ENCODE peak calls at places on chromosomes 1 and 21, in ten cellular contexts. One of them, this sample, is unnamed.

GRCh38 chr1:69569281-69569970 is 1.7 kb downstream of the LRRC7 start:
- DNase-seq in Panc1: no peak
- DNase-seq in testis: no peak
- DNase-seq in A673: no peak
- DNase-seq in HCT116: no peak
- DNase-seq in ascending aorta: no peak
- DNase-seq in CD8-positive, alpha-beta T cell: no peak
- DNase-seq in cardiac fibroblast: no peak
- DNase-seq in fibroblast of mammary gland: no peak
- DNase-seq in heart right ventricle: no peak
- DNase-seq in this sample: no peak

GRCh38 chr1:194366705-194367104 is 1180.3 kb upstream of the B3GALT2 start:
- DNase-seq in Panc1: no peak
- DNase-seq in testis: no peak
- DNase-seq in A673: no peak
- DNase-seq in HCT116: no peak
- DNase-seq in ascending aorta: no peak
- DNase-seq in CD8-positive, alpha-beta T cell: no peak
- DNase-seq in cardiac fibroblast: no peak
- DNase-seq in fibroblast of mammary gland: no peak
- DNase-seq in heart right ventricle: no peak
- DNase-seq in this sample: no peak

GRCh38 chr1:84617349-84617748 is 43.1 kb upstream of the CTBS start:
- DNase-seq in Panc1: no peak
- DNase-seq in testis: no peak
- DNase-seq in A673: no peak
- DNase-seq in HCT116: no peak
- DNase-seq in ascending aorta: no peak
- DNase-seq in CD8-positive, alpha-beta T cell: no peak
- DNase-seq in cardiac fibroblast: no peak
- DNase-seq in fibroblast of mammary gland: no peak
- DNase-seq in heart right ventricle: no peak
- DNase-seq in this sample: no peak

GRCh38 chr1:40703316-40703715 is 11.8 kb downstream of the NFYC start:
- DNase-seq in Panc1: no peak
- DNase-seq in testis: no peak
- DNase-seq in A673: no peak
- DNase-seq in HCT116: no peak
- DNase-seq in ascending aorta: no peak
- DNase-seq in CD8-positive, alpha-beta T cell: no peak
- DNase-seq in cardiac fibroblast: peak; percentile 83
- DNase-seq in fibroblast of mammary gland: peak; percentile 93
- DNase-seq in heart right ventricle: no peak
- DNase-seq in this sample: peak; percentile 80

GRCh38 chr21:45053561-45053960 is 20.8 kb upstream of the ADARB1 start:
- DNase-seq in Panc1: no peak
- DNase-seq in testis: no peak
- DNase-seq in A673: no peak
- DNase-seq in HCT116: no peak
- DNase-seq in ascending aorta: no peak
- DNase-seq in CD8-positive, alpha-beta T cell: no peak
- DNase-seq in cardiac fibroblast: no peak
- DNase-seq in fibroblast of mammary gland: no peak
- DNase-seq in heart right ventricle: no peak
- DNase-seq in this sample: no peak

GRCh38 chr1:243253927-243254232 is 1.2 kb downstream of the CEP170 start:
- DNase-seq in Panc1: no peak
- DNase-seq in testis: no peak
- DNase-seq in A673: peak; percentile 1
- DNase-seq in HCT116: no peak
- DNase-seq in ascending aorta: no peak
- DNase-seq in CD8-positive, alpha-beta T cell: no peak
- DNase-seq in cardiac fibroblast: no peak
- DNase-seq in fibroblast of mammary gland: no peak
- DNase-seq in heart right ventricle: no peak
- DNase-seq in this sample: no peak

GRCh38 chr1:29284286-29284960 is 48.1 kb downstream of the PTPRU start:
- DNase-seq in Panc1: no peak
- DNase-seq in testis: no peak
- DNase-seq in A673: no peak
- DNase-seq in HCT116: no peak
- DNase-seq in ascending aorta: no peak
- DNase-seq in CD8-positive, alpha-beta T cell: no peak
- DNase-seq in cardiac fibroblast: no peak
- DNase-seq in fibroblast of mammary gland: no peak
- DNase-seq in heart right ventricle: no peak
- DNase-seq in this sample: no peak

GRCh38 chr1:44688760-44689446 is 14.4 kb downstream of the ARMH1 start:
- DNase-seq in Panc1: no peak
- DNase-seq in testis: peak; percentile 21
- DNase-seq in A673: no peak
- DNase-seq in HCT116: no peak
- DNase-seq in ascending aorta: no peak
- DNase-seq in CD8-positive, alpha-beta T cell: no peak
- DNase-seq in cardiac fibroblast: no peak
- DNase-seq in fibroblast of mammary gland: no peak
- DNase-seq in heart right ventricle: no peak
- DNase-seq in this sample: no peak

GRCh38 chr1:6443339-6444115 is 19.0 kb downstream of the ESPN start:
- DNase-seq in Panc1: no peak
- DNase-seq in testis: no peak
- DNase-seq in A673: no peak
- DNase-seq in HCT116: no peak
- DNase-seq in ascending aorta: no peak
- DNase-seq in CD8-positive, alpha-beta T cell: no peak
- DNase-seq in cardiac fibroblast: no peak
- DNase-seq in fibroblast of mammary gland: no peak
- DNase-seq in heart right ventricle: no peak
- DNase-seq in this sample: no peak

GRCh38 chr1:19596719-19597462 is 47.2 kb upstream of the NBL1 start:
- DNase-seq in Panc1: peak; percentile 94
- DNase-seq in testis: peak; percentile 99
- DNase-seq in A673: peak; percentile 97
- DNase-seq in HCT116: peak; percentile 96
- DNase-seq in ascending aorta: peak; percentile 99
- DNase-seq in CD8-positive, alpha-beta T cell: peak; percentile 97
- DNase-seq in cardiac fibroblast: peak; percentile 99
- DNase-seq in fibroblast of mammary gland: peak; percentile 97
- DNase-seq in heart right ventricle: peak; percentile 98
- DNase-seq in this sample: peak; percentile 96

GRCh38 chr1:4621646-4622045 is 32.8 kb upstream of the AJAP1 start:
- DNase-seq in Panc1: no peak
- DNase-seq in testis: no peak
- DNase-seq in A673: no peak
- DNase-seq in HCT116: no peak
- DNase-seq in ascending aorta: no peak
- DNase-seq in CD8-positive, alpha-beta T cell: no peak
- DNase-seq in cardiac fibroblast: no peak
- DNase-seq in fibroblast of mammary gland: no peak
- DNase-seq in heart right ventricle: no peak
- DNase-seq in this sample: no peak

GRCh38 chr21:41428847-41429246 is 2.8 kb downstream of the MX1 start:
- DNase-seq in Panc1: no peak
- DNase-seq in testis: peak; percentile 2
- DNase-seq in A673: no peak
- DNase-seq in HCT116: no peak
- DNase-seq in ascending aorta: no peak
- DNase-seq in CD8-positive, alpha-beta T cell: peak; percentile 27
- DNase-seq in cardiac fibroblast: no peak
- DNase-seq in fibroblast of mammary gland: no peak
- DNase-seq in heart right ventricle: no peak
- DNase-seq in this sample: no peak
- H3K4me3 ChIP-seq in Panc1: no peak overlapping the region
- H3K4me3 ChIP-seq in testis: no peak overlapping the region
- H3K4me3 ChIP-seq in A673: no peak overlapping the region
- H3K4me3 ChIP-seq in HCT116: no peak overlapping the region
- H3K4me3 ChIP-seq in ascending aorta: no peak overlapping the region
- H3K4me3 ChIP-seq in CD8-positive, alpha-beta T cell: no peak overlapping the region
- H3K4me3 ChIP-seq in cardiac fibroblast: no peak overlapping the region
- H3K4me3 ChIP-seq in fibroblast of mammary gland: no peak overlapping the region
- H3K4me3 ChIP-seq in heart right ventricle: no peak overlapping the region
- H3K4me3 ChIP-seq in this sample: no peak overlapping the region

GRCh38 chr1:30601316-30602085 is 121.9 kb downstream of the MATN1 start:
- DNase-seq in Panc1: no peak
- DNase-seq in testis: no peak
- DNase-seq in A673: no peak
- DNase-seq in HCT116: no peak
- DNase-seq in ascending aorta: no peak
- DNase-seq in CD8-positive, alpha-beta T cell: no peak
- DNase-seq in cardiac fibroblast: no peak
- DNase-seq in fibroblast of mammary gland: no peak
- DNase-seq in heart right ventricle: no peak
- DNase-seq in this sample: no peak
- TF ChIP-seq CTCF in Panc1: no peak
- TF ChIP-seq CTCF in testis: no peak
- TF ChIP-seq CTCF in A673: no peak
- TF ChIP-seq CTCF in HCT116: peak; percentile 6
- TF ChIP-seq CTCF in ascending aorta: no peak
- TF ChIP-seq CTCF in CD8-positive, alpha-beta T cell: no peak
- TF ChIP-seq CTCF in cardiac fibroblast: no peak
- TF ChIP-seq CTCF in fibroblast of mammary gland: peak; percentile 3
- TF ChIP-seq CTCF in heart right ventricle: no peak
- TF ChIP-seq CTCF in this sample: peak; percentile 35

DNA sequence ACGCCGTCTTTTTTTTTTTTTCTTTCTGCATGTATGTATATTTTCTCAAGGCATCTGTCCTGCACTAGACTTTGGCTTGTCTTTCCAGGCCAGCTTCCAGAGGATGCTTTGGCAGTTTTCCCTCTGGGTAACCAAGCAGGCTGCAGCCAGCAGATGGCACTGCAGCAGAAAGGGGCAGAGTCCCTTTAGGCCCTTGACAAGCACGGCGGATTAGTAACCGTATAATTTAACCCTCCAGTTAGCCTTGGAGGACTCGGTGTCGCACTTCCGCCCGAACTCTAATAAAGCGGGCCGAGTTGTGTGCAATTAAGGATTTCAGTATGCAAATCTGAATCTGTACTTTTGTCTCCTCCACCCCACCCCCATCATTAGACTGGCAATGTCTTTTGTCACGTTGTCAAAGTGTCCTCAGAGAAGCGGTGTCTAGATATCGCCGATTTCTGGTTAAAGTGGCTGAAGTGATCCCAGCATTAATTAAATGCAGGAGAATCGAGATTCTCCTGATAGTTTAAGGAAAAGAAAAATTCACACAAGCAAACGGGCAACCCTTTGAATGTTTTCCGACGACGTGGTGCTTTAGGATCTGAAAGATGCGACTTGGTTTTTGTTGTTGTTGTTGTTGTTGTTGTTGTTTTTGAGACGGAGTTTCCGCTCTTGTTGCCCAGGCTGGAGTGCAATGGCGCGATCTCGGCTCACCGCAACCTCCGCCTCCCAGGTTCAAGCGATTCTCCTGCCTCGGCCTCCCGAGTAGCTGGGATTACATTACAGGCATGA is 1.1 kb upstream of the TMEM167B start:
- DNase-seq in Panc1: peak; percentile 70
- DNase-seq in testis: peak; percentile 74
- DNase-seq in A673: peak; percentile 88
- DNase-seq in HCT116: peak; percentile 41
- DNase-seq in ascending aorta: peak; percentile 64
- DNase-seq in CD8-positive, alpha-beta T cell: no peak
- DNase-seq in cardiac fibroblast: peak; percentile 61
- DNase-seq in fibroblast of mammary gland: peak; percentile 57
- DNase-seq in heart right ventricle: peak; percentile 69
- DNase-seq in this sample: peak; percentile 74
- H3K4me3 ChIP-seq in Panc1: peak overlapping the region; percentile 61
- H3K4me3 ChIP-seq in testis: peak overlapping the region; percentile 84
- H3K4me3 ChIP-seq in A673: no peak overlapping the region
- H3K4me3 ChIP-seq in HCT116: no peak overlapping the region
- H3K4me3 ChIP-seq in ascending aorta: peak overlapping the region; percentile 61
- H3K4me3 ChIP-seq in CD8-positive, alpha-beta T cell: peak overlapping the region; percentile 84
- H3K4me3 ChIP-seq in cardiac fibroblast: no peak overlapping the region
- H3K4me3 ChIP-seq in fibroblast of mammary gland: peak overlapping the region; percentile 90
- H3K4me3 ChIP-seq in heart right ventricle: peak overlapping the region; percentile 71
- H3K4me3 ChIP-seq in this sample: peak overlapping the region; percentile 92

DNA sequence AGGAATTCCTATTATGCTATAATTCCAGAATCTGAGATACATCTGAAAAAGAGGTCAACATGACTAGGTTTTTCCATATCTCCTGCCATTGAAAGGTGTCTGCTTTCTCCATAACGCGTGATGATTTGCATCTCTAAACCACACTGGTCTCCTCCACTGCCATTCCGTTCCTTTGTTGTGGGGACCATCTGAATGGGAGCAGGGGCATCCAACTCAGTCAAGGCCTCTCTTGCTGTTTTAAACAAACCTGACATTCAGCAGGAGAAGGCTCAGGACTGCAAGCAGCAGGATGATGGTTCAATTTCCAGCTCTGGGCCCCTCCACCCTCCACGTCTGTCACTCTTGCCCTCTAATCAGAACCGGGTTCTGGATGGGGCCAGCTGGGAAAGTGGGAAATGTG is 45.1 kb downstream of the PLPP3 start:
- DNase-seq in Panc1: no peak
- DNase-seq in testis: no peak
- DNase-seq in A673: no peak
- DNase-seq in HCT116: no peak
- DNase-seq in ascending aorta: no peak
- DNase-seq in CD8-positive, alpha-beta T cell: no peak
- DNase-seq in cardiac fibroblast: no peak
- DNase-seq in fibroblast of mammary gland: no peak
- DNase-seq in heart right ventricle: no peak
- DNase-seq in this sample: no peak
- TF ChIP-seq CTCF in Panc1: no peak
- TF ChIP-seq CTCF in testis: no peak
- TF ChIP-seq CTCF in A673: no peak
- TF ChIP-seq CTCF in HCT116: no peak
- TF ChIP-seq CTCF in ascending aorta: no peak
- TF ChIP-seq CTCF in CD8-positive, alpha-beta T cell: no peak
- TF ChIP-seq CTCF in cardiac fibroblast: no peak
- TF ChIP-seq CTCF in fibroblast of mammary gland: no peak
- TF ChIP-seq CTCF in heart right ventricle: no peak
- TF ChIP-seq CTCF in this sample: no peak

GRCh38 chr1:110341872-110342331 is 2.7 kb downstream of the RBM15 start:
- DNase-seq in Panc1: no peak
- DNase-seq in testis: no peak
- DNase-seq in A673: no peak
- DNase-seq in HCT116: no peak
- DNase-seq in ascending aorta: no peak
- DNase-seq in CD8-positive, alpha-beta T cell: no peak
- DNase-seq in cardiac fibroblast: no peak
- DNase-seq in fibroblast of mammary gland: no peak
- DNase-seq in heart right ventricle: no peak
- DNase-seq in this sample: no peak

GRCh38 chr1:110341146-110341871 is 2.1 kb downstream of the RBM15 start:
- DNase-seq in Panc1: no peak
- DNase-seq in testis: no peak
- DNase-seq in A673: no peak
- DNase-seq in HCT116: no peak
- DNase-seq in ascending aorta: no peak
- DNase-seq in CD8-positive, alpha-beta T cell: no peak
- DNase-seq in cardiac fibroblast: no peak
- DNase-seq in fibroblast of mammary gland: peak; percentile 83
- DNase-seq in heart right ventricle: no peak
- DNase-seq in this sample: no peak

GRCh38 chr1:110344152-110344551 is 5.0 kb downstream of the RBM15 start:
- DNase-seq in Panc1: no peak
- DNase-seq in testis: no peak
- DNase-seq in A673: no peak
- DNase-seq in HCT116: no peak
- DNase-seq in ascending aorta: no peak
- DNase-seq in CD8-positive, alpha-beta T cell: no peak
- DNase-seq in cardiac fibroblast: no peak
- DNase-seq in fibroblast of mammary gland: no peak
- DNase-seq in heart right ventricle: no peak
- DNase-seq in this sample: no peak

GRCh38 chr1:110345480-110345879 is 6.3 kb downstream of the RBM15 start:
- DNase-seq in Panc1: no peak
- DNase-seq in testis: no peak
- DNase-seq in A673: no peak
- DNase-seq in HCT116: no peak
- DNase-seq in ascending aorta: no peak
- DNase-seq in CD8-positive, alpha-beta T cell: no peak
- DNase-seq in cardiac fibroblast: no peak
- DNase-seq in fibroblast of mammary gland: no peak
- DNase-seq in heart right ventricle: no peak
- DNase-seq in this sample: no peak

GRCh38 chr1:110343249-110343648 is 4.1 kb downstream of the RBM15 start:
- DNase-seq in Panc1: no peak
- DNase-seq in testis: no peak
- DNase-seq in A673: no peak
- DNase-seq in HCT116: no peak
- DNase-seq in ascending aorta: no peak
- DNase-seq in CD8-positive, alpha-beta T cell: no peak
- DNase-seq in cardiac fibroblast: no peak
- DNase-seq in fibroblast of mammary gland: no peak
- DNase-seq in heart right ventricle: no peak
- DNase-seq in this sample: no peak
- H3K4me3 ChIP-seq in Panc1: peak overlapping the region; percentile 88
- H3K4me3 ChIP-seq in testis: no peak overlapping the region
- H3K4me3 ChIP-seq in A673: peak overlapping the region; percentile 75
- H3K4me3 ChIP-seq in HCT116: no peak overlapping the region
- H3K4me3 ChIP-seq in ascending aorta: no peak overlapping the region
- H3K4me3 ChIP-seq in CD8-positive, alpha-beta T cell: no peak overlapping the region
- H3K4me3 ChIP-seq in cardiac fibroblast: no peak overlapping the region
- H3K4me3 ChIP-seq in fibroblast of mammary gland: peak overlapping the region; percentile 99
- H3K4me3 ChIP-seq in heart right ventricle: no peak overlapping the region
- H3K4me3 ChIP-seq in this sample: no peak overlapping the region

This sample was measured in AG10803.